ENCODE peak calls at places on chromosomes 2 and 18, in five cellular contexts. U, K, W, I and J are unnamed samples.
A peak's percentile ranks its signal among the peaks of the same experiment; 100 is the strongest.

GRCh38 chr2:96091711-96092579 is 24.4 kb downstream of the ADRA2B start:
- DNase-seq in U (no peak), K (peak; percentile 32), W (no peak), I (peak; percentile 24), J (no peak)

GRCh38 chr2:54336136-54336976 is 80.3 kb upstream of the TSPYL6 start:
- DNase-seq in U (no peak), K (no peak), W (no peak), I (no peak), J (no peak)

GRCh38 chr2:200405599-200406298 is 99.3 kb downstream of the SPATS2L start:
- DNase-seq in U (peak; percentile 79), K (peak; percentile 21), W (no peak), I (no peak), J (no peak)

GRCh38 chr2:127153691-127154158 is 46.8 kb upstream of the BIN1 start:
- DNase-seq in U (peak; percentile 27), K (no peak), W (no peak), I (no peak), J (no peak)

GRCh38 chr2:65367517-65367916 is 64.9 kb downstream of the SPRED2 start:
- DNase-seq in U (peak; percentile 69), K (peak; percentile 36), W (no peak), I (peak; percentile 44), J (no peak)

GRCh38 chr2:240586198-240586918 is at the start of gene CAPN10:
- DNase-seq in U (peak; percentile 88), K (peak; percentile 99), W (no peak), I (peak; percentile 99), J (peak; percentile 97)

GRCh38 chr2:136874258-136874657 is 108.9 kb downstream of the THSD7B start:
- DNase-seq in U (no peak), K (no peak), W (no peak), I (no peak), J (no peak)

GRCh38 chr2:33038799-33039198 is 92.0 kb downstream of the LTBP1 start:
- DNase-seq in U (no peak), K (no peak), W (no peak), I (no peak), J (no peak)

GRCh38 chr18:26057208-26057821 is 33.1 kb downstream of the SS18 start:
- DNase-seq in U (no peak), K (no peak), W (no peak), I (no peak), J (peak; percentile 17)

GRCh38 chr2:231452799-231453508 is 11.3 kb downstream of the NCL start:
- DNase-seq in U (no peak), K (no peak), W (no peak), I (no peak), J (no peak)

GRCh38 chr2:234535359-234535758 is 38.5 kb upstream of the ARL4C start:
- DNase-seq in U (no peak), K (no peak), W (no peak), I (no peak), J (no peak)

GRCh38 chr2:187900023-187900422 is 345.8 kb upstream of the TFPI start:
- DNase-seq in U (no peak), K (no peak), W (no peak), I (no peak), J (no peak)

GRCh38 chr2:35365859-35366258 is 989.7 kb upstream of the CRIM1 start:
- DNase-seq in U (no peak), K (no peak), W (no peak), I (no peak), J (no peak)

GRCh38 chr2:29663266-29663665 is 258.1 kb downstream of the ALK start:
- DNase-seq in U (peak; percentile 43), K (no peak), W (no peak), I (no peak), J (no peak)

GRCh38 chr2:201118957-201119848 is 3.2 kb downstream of the CFLAR start:
- DNase-seq in U (no peak), K (no peak), W (no peak), I (no peak), J (no peak)

GRCh38 chr18:58452392-58453166 is 176.3 kb downstream of the ALPK2 start:
- DNase-seq in U (no peak), K (no peak), W (no peak), I (no peak), J (no peak)

GRCh38 chr2:50596521-50596920 is 435.4 kb downstream of the NRXN1 start:
- DNase-seq in U (no peak), K (no peak), W (no peak), I (no peak), J (no peak)

GRCh38 chr2:15714002-15714401 is 122.3 kb downstream of the DDX1 start:
- DNase-seq in U (no peak), K (no peak), W (no peak), I (no peak), J (no peak)

GRCh38 chr2:64056021-64056420 is 36.8 kb upstream of the VPS54 start:
- DNase-seq in U (no peak), K (no peak), W (no peak), I (no peak), J (no peak)

GRCh38 chr2:229539628-229540027 is 174.7 kb downstream of the DNER start:
- DNase-seq in U (no peak), K (no peak), W (no peak), I (no peak), J (no peak)

GRCh38 chr2:61707984-61708852 is 145.6 kb downstream of the FAM161A start:
- DNase-seq in U (peak; percentile 57), K (no peak), W (no peak), I (peak; percentile 60), J (no peak)

GRCh38 chr2:56534321-56534720 is 350.5 kb downstream of the CCDC85A start:
- DNase-seq in U (no peak), K (no peak), W (no peak), I (no peak), J (no peak)

GRCh38 chr2:148918554-148918953 is 43.5 kb downstream of the KIF5C start:
- DNase-seq in U (no peak), K (no peak), W (no peak), I (no peak), J (no peak)

GRCh38 chr18:75854174-75854573 is 426.7 kb upstream of the SMIM21 start:
- DNase-seq in U (peak; percentile 5), K (peak; percentile 24), W (peak; percentile 47), I (no peak), J (no peak)

GRCh38 chr18:69399253-69399652 is 1.4 kb upstream of the DOK6 start:
- DNase-seq in U (no peak), K (no peak), W (no peak), I (no peak), J (no peak)

GRCh38 chr2:238527565-238527964 is 100.8 kb downstream of the ASB1 start:
- DNase-seq in U (no peak), K (no peak), W (no peak), I (no peak), J (no peak)

GRCh38 chr2:24825883-24826800 is 32.9 kb downstream of the CENPO start:
- DNase-seq in U (no peak), K (no peak), W (no peak), I (peak; percentile 20), J (no peak)

GRCh38 chr2:144683955-144684354 is 164.0 kb upstream of the ZEB2 start:
- DNase-seq in U (no peak), K (no peak), W (no peak), I (no peak), J (no peak)

GRCh38 chr2:222703866-222704265 is 32.4 kb downstream of the MOGAT1 start:
- DNase-seq in U (no peak), K (no peak), W (no peak), I (no peak), J (no peak)

GRCh38 chr2:157257312-157258252 is at the start of gene GALNT5:
- DNase-seq in U (peak; percentile 3), K (peak; percentile 28), W (no peak), I (peak; percentile 27), J (no peak)

GRCh38 chr2:46778516-46778915 is 137.1 kb downstream of the MCFD2 start:
- DNase-seq in U (no peak), K (no peak), W (no peak), I (no peak), J (no peak)

GRCh38 chr2:46779447-46779941 is 136.1 kb downstream of the MCFD2 start:
- DNase-seq in U (no peak), K (no peak), W (no peak), I (no peak), J (no peak)

GRCh38 chr2:46780411-46780800 is 135.2 kb downstream of the MCFD2 start:
- DNase-seq in U (no peak), K (peak; percentile 21), W (no peak), I (no peak), J (peak; percentile 79)

GRCh38 chr2:46781468-46782189 is 134.0 kb downstream of the MCFD2 start:
- DNase-seq in U (no peak), K (no peak), W (no peak), I (no peak), J (no peak)

DNA sequence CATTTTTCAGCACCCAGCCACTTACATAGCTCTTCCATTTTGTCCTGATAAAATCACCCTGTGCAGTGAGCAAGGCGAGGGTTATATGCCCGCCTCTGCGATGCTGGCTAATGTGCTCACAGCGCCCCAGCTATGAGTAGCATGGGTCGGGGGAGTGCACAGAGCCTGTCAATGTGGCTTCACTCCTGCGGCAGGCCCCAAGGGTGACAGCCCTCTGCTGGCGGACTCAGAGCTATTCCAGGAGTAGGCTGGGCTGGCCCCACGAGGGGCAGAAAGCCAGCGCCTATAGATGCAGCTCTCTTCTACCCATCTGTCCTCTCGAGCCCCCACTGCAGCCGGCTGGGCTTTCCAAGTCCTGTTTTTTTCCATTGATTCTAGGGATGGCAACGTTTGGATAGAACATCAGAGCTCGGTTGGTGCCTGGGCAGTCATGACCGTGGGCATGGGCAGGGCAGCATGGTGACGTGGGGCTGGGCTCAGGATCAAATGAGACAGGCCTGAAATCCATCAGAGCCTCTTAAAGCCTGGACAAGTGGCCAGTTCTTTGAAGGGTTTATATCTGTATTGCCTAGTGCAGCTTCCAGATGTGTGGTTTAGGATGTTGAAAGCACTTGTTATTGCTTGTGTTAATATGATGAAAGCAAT is 134.7 kb downstream of the MCFD2 start:
- DNase-seq in U (no peak), K (peak; percentile 33), W (peak; percentile 33), I (no peak), J (no peak)
- TF ChIP-seq EP300 in U (no peak), K (no peak), W (no peak), I (no peak), J (no peak)

GRCh38 chr2:216113572-216113971 is 4.4 kb downstream of the XRCC5 start:
- DNase-seq in U (no peak), K (no peak), W (no peak), I (no peak), J (no peak)
- TF ChIP-seq EP300 in U (no peak), K (no peak), W (no peak), I (no peak), J (no peak)

GRCh38 chr2:168182850-168183249 is 64.5 kb downstream of the STK39 start:
- DNase-seq in U (no peak), K (no peak), W (no peak), I (no peak), J (no peak)

GRCh38 chr2:168180483-168180882 is 66.9 kb downstream of the STK39 start:
- DNase-seq in U (no peak), K (no peak), W (no peak), I (no peak), J (no peak)

GRCh38 chr2:168183308-168183997 is 63.9 kb downstream of the STK39 start:
- DNase-seq in U (no peak), K (no peak), W (no peak), I (peak; percentile 37), J (no peak)

GRCh38 chr2:168180914-168181313 is 66.5 kb downstream of the STK39 start:
- DNase-seq in U (no peak), K (no peak), W (no peak), I (no peak), J (no peak)

GRCh38 chr2:168181825-168182224 is 65.6 kb downstream of the STK39 start:
- DNase-seq in U (no peak), K (no peak), W (no peak), I (no peak), J (no peak)
- TF ChIP-seq EP300 in U (no peak), K (no peak), W (no peak), I (no peak), J (no peak)

GRCh38 chr2:107633580-107634147 is 193.0 kb upstream of the RGPD4 start:
- DNase-seq in U (no peak), K (no peak), W (no peak), I (no peak), J (no peak)
- TF ChIP-seq EP300 in U (no peak), K (no peak), W (no peak), I (no peak), J (no peak)